ENCODE peak calls at places on chromosomes 6 and 20, in five cellular contexts. J, D, G, F and L are unnamed samples.
A peak's percentile ranks its signal among the peaks of the same experiment; 100 is the strongest.

GRCh38 chr6:72649032-72649984 is 27.4 kb downstream of the KCNQ5 start:
- DNase-seq in J (peak; percentile 29), D (no peak), G (peak; percentile 82), F (no peak), L (no peak)

GRCh38 chr6:42315991-42316378 is 98.3 kb upstream of the MRPS10 start:
- DNase-seq in J (peak; percentile 90), D (peak; percentile 43), G (peak; percentile 94), F (no peak), L (no peak)

GRCh38 chr20:62694868-62695267 is 13.8 kb upstream of the NTSR1 start:
- DNase-seq in J (no peak), D (no peak), G (no peak), F (no peak), L (no peak)

GRCh38 chr6:6712979-6713514 is 124.5 kb downstream of the LY86 start:
- DNase-seq in J (no peak), D (no peak), G (no peak), F (no peak), L (no peak)

GRCh38 chr6:89242574-89243330 is 25.6 kb upstream of the GABRR1 start:
- DNase-seq in J (no peak), D (peak; percentile 57), G (peak; percentile 50), F (no peak), L (no peak)

GRCh38 chr20:58018590-58018989 is 209.9 kb downstream of the ANKRD60 start:
- DNase-seq in J (no peak), D (no peak), G (no peak), F (no peak), L (no peak)

GRCh38 chr6:81169166-81169565 is 583.3 kb downstream of the TENT5A start:
- DNase-seq in J (no peak), D (no peak), G (no peak), F (no peak), L (no peak)

GRCh38 chr6:161434331-161434730 is 160.5 kb upstream of the AGPAT4 start:
- DNase-seq in J (no peak), D (no peak), G (no peak), F (no peak), L (no peak)

GRCh38 chr20:3739054-3739925 is 6.8 kb downstream of the HSPA12B start:
- DNase-seq in J (no peak), D (peak; percentile 35), G (no peak), F (peak; percentile 54), L (no peak)

GRCh38 chr6:12269100-12269499 is 21.1 kb upstream of the EDN1 start:
- DNase-seq in J (no peak), D (no peak), G (no peak), F (no peak), L (no peak)

GRCh38 chr6:10322991-10323390 is 91.9 kb downstream of the TFAP2A start:
- DNase-seq in J (no peak), D (no peak), G (peak; percentile 36), F (no peak), L (no peak)

GRCh38 chr6:168021581-168021980 is 24.1 kb downstream of the KIF25 start:
- DNase-seq in J (no peak), D (no peak), G (no peak), F (no peak), L (no peak)

GRCh38 chr20:34558320-34559202 is at the start of gene MAP1LC3A:
- DNase-seq in J (peak; percentile 57), D (peak; percentile 98), G (peak; percentile 86), F (peak; percentile 92), L (peak; percentile 98)

GRCh38 chr6:106254636-106255035 is 70.9 kb downstream of the ATG5 start:
- DNase-seq in J (no peak), D (no peak), G (peak; percentile 20), F (no peak), L (no peak)

GRCh38 chr20:46898433-46898832 is 3.8 kb downstream of the EYA2 start:
- DNase-seq in J (no peak), D (no peak), G (no peak), F (no peak), L (no peak)

GRCh38 chr6:113998811-113999210 is 27.9 kb upstream of the HDAC2 start:
- DNase-seq in J (no peak), D (no peak), G (no peak), F (no peak), L (no peak)

GRCh38 chr6:2793491-2794151 is 28.4 kb downstream of the WRNIP1 start:
- DNase-seq in J (no peak), D (no peak), G (no peak), F (no peak), L (no peak)

DNA sequence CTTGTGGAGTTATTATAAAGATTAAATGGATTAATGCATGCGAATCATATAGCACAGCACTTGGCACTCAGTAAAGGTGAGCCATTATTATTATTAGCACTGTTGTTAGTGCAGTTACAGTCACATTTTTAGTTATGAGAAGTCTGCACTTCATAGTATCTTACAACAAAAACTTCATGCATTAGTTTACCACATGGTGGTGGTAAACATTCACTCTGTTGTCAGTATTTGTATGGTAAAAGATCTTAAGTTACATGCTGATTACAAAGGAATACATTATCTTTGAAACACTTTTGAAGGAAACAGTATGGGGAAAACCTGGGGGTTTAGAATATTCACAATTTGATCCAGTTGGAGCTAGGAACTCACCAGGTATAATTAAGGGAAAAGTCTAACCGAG is 20.8 kb downstream of the TMEM14A start:
- DNase-seq in J (no peak), D (no peak), G (peak; percentile 16), F (no peak), L (no peak)
- TF ChIP-seq CTCF in J (no peak), D (no peak), G (peak; percentile 57), F (no peak), L (no peak)

DNA sequence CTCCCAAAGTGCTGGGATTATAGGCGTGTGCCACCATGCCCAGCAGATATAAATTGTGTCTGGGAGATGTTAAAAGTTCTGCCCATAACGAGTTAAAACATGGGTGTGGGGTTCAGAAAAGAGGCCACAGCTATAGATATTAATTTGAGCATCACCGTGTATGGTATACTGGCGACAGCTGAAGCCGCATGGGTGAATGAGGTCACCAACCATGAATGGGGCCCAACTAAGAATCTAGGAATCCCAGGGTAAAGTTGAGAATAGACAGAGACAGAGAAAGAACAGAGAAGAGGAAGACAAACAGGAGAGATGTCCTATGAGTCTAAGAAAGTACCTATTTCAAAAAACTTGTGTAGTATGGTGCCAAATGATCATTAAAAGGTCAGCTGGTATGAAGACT is 50.9 kb downstream of the ILRUN start:
- DNase-seq in J (no peak), D (no peak), G (no peak), F (no peak), L (no peak)
- TF ChIP-seq CTCF in J (no peak), D (no peak), G (no peak), F (no peak), L (no peak)

DNA sequence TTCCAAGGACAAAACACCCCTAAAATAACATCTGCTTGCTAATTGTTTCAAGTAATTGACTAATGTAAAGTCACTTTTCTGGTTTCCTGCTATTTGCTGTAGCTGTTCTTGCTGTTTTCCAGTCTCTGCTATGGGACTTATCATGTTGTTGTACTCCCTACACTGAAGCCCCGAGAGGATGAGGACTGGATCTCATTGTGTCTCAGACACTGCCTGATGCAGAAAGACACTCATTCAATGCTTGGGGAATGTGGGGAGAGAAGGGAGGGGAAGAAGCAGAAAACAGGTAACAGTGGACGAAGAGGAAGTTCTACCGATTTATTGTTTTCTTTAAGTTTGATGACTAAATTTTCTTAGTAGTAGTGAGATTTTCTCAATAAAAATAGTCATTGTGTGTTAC is 79.8 kb downstream of the DOK5 start:
- DNase-seq in J (no peak), D (peak; percentile 35), G (no peak), F (no peak), L (no peak)
- TF ChIP-seq CTCF in J (no peak), D (no peak), G (no peak), F (no peak), L (no peak)

DNA sequence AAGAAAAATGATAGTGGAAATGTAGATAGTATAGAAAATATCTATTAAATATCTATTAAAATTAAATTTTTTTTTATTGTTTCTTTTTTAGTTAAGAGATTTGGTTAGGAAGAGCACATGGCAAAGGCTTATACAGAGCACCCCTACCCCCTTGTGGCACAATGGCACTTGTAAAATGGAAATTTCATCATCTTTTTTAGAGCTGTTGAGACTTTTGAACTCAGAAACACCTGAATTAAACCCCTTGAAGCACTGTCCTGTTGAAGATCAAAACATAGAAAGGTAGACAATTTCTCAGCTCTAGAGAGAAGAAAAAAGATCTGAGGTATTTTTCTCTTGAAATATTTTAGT is 572.4 kb downstream of the PKHD1 start:
- DNase-seq in J (no peak), D (no peak), G (no peak), F (no peak), L (no peak)
- TF ChIP-seq CTCF in J (no peak), D (peak; percentile 27), G (no peak), F (no peak), L (peak; percentile 26)

GRCh38 chr6:74752303-74752702 is 453.6 kb downstream of the COL12A1 start:
- DNase-seq in J (no peak), D (peak; percentile 4), G (no peak), F (peak; percentile 12), L (no peak)
- TF ChIP-seq CTCF in J (peak; percentile 17), D (peak; percentile 56), G (no peak), F (no peak), L (no peak)

DNA sequence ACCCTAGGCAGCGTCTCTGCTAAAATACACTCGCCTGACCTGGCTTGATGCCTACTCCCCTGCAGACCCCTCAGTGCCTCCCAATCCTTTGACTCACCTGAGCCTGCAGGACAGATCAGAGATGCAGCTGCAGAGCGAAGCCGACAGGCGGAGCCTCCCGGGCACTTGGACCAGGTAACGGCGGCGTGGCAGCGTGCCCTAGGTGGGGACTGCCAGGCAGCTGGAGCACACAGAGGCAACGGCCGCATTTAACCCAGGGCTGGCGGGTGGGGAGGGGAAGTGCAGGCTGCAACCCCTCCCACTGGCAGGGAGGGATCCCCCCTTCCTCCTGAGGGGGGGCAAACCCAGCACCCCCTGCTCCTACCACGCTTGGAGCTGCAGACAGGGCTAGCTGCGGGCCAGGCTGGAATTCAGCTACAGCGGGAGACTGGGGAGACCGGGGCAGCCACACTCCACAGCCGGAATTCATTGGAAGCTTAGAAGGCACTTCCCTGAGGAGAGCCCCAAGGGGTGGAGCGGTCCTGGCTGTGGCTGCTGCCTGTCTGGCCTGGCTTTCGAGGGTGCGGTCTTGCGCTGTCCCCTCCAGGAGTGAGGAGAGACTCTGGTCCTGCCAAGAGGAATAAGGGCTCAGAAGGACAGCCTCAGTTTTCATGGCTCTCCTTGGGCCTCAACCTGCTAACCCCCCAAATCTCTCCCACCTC is at the start of gene MATN4:
- DNase-seq in J (no peak), D (peak; percentile 65), G (no peak), F (no peak), L (no peak)
- TF ChIP-seq CTCF in J (no peak), D (no peak), G (peak; percentile 7), F (no peak), L (no peak)

DNA sequence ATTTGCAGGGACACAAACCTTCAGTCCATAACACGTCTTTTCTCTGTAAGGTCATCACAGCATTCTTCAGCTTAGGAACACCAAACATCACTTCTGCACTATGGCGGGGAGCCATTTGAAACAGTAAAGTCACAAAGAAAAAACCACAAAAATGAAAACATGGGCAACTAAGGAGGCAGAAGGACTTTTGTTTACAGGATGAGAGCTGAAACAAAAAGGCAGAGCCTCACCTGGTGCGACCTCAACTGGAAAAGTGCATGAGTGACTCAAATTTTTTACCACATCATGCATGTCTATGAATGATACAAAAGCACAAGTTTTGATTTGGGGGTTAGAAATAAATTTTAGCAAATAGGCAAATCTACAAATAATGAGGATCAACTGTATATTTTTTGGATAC is 68.2 kb upstream of the TNFAIP3 start:
- DNase-seq in J (no peak), D (no peak), G (no peak), F (no peak), L (no peak)
- TF ChIP-seq CTCF in J (no peak), D (no peak), G (no peak), F (no peak), L (no peak)